ENCODE peak calls at places on chromosomes 13 and 19, in eight cellular contexts. P is GM23338; N is brain microvascular endothelial cell; Z is mesendoderm; W is naive thymus-derived CD4-positive, alpha-beta T cell; B is psoas muscle; F is neuronal stem cell; X is aorta. Q is an unnamed sample.

GRCh38 chr13:90867336-90867683 is 480.2 kb upstream of the MIR17HG start:
- DNase-seq in P (peak; percentile 91), N (peak; percentile 64), Z (peak; percentile 87), W (no peak), B (peak; percentile 46), F (peak; percentile 64), X (peak; percentile 78), Q (peak; percentile 82)

GRCh38 chr19:32870981-32871451 is 1.4 kb upstream of the SLC7A9 start:
- DNase-seq in P (no peak), N (no peak), Z (no peak), W (no peak), B (peak; percentile 36), F (no peak), X (no peak), Q (no peak)

GRCh38 chr19:9306443-9306842 is 3.2 kb downstream of the ZNF699 start:
- DNase-seq in P (no peak), N (peak; percentile 72), Z (no peak), W (no peak), B (no peak), F (no peak), X (no peak), Q (no peak)

GRCh38 chr19:8209965-8210659 is 942 bp downstream of the CERS4 start:
- DNase-seq in P (peak; percentile 38), N (no peak), Z (no peak), W (no peak), B (no peak), F (no peak), X (no peak), Q (no peak)

GRCh38 chr19:46515879-46516350 is 20.2 kb upstream of the PNMA8B start:
- DNase-seq in P (peak; percentile 80), N (peak; percentile 26), Z (peak; percentile 67), W (peak; percentile 47), B (no peak), F (no peak), X (no peak), Q (peak; percentile 50)

GRCh38 chr13:85197431-85197830 is 601.8 kb downstream of the SLITRK6 start:
- DNase-seq in P (no peak), N (no peak), Z (no peak), W (no peak), B (no peak), F (no peak), X (no peak), Q (no peak)

GRCh38 chr19:50005428-50005827 is 19.7 kb downstream of the VRK3 start:
- DNase-seq in P (no peak), N (no peak), Z (no peak), W (no peak), B (no peak), F (no peak), X (no peak), Q (no peak)

GRCh38 chr19:29118384-29118783 is 94.6 kb downstream of the UQCRFS1 start:
- DNase-seq in P (no peak), N (no peak), Z (no peak), W (no peak), B (no peak), F (no peak), X (no peak), Q (no peak)

GRCh38 chr13:100392709-100393630 is 195.6 kb downstream of the GGACT start:
- DNase-seq in P (peak; percentile 67), N (peak; percentile 100), Z (peak; percentile 99), W (no peak), B (peak; percentile 62), F (peak; percentile 14), X (peak; percentile 87), Q (peak; percentile 89)

GRCh38 chr19:19628499-19629134 is 597 bp upstream of the LPAR2 start:
- DNase-seq in P (peak; percentile 96), N (peak; percentile 58), Z (peak; percentile 93), W (no peak), B (no peak), F (peak; percentile 79), X (no peak), Q (peak; percentile 84)

GRCh38 chr13:102945324-102945815 is 99.5 kb downstream of the ERCC5 start:
- DNase-seq in P (no peak), N (no peak), Z (no peak), W (no peak), B (no peak), F (no peak), X (no peak), Q (no peak)

DNA sequence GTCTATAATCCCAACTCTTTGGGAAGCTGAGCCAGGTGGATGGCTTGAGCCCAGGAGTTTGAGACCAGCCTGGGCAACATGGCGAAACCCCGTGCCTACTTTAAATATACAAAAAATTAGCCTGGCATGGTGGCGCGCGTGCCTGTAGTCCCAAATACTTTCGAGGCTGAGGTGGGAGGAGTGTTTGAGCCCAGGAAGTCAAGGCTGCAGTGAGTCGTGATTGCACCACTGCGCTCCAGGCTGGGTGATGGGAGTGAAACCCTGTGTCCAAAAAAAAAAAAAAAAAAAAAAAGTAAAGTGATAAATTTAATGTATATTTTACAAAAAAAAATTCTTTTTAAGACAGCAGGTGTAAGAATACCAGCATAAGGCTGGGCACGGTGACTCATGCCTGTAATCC is 17.6 kb downstream of the TMEM38A start:
- DNase-seq in P (no peak), N (no peak), Z (no peak), W (no peak), B (no peak), F (no peak), X (no peak), Q (no peak)
- H3K27ac ChIP-seq in P (no peak overlapping the region), N (no peak overlapping the region), Z (no peak overlapping the region), W (no peak overlapping the region), B (no peak overlapping the region), F (no peak overlapping the region), X (no peak overlapping the region), Q (no peak overlapping the region)

GRCh38 chr19:16626796-16627193 is 1.2 kb downstream of the MED26 start:
- DNase-seq in P (no peak), N (no peak), Z (no peak), W (no peak), B (peak; percentile 26), F (no peak), X (no peak), Q (peak; percentile 24)

GRCh38 chr19:16627928-16628182 is 149 bp downstream of the MED26 start:
- DNase-seq in P (no peak), N (no peak), Z (no peak), W (no peak), B (no peak), F (no peak), X (no peak), Q (no peak)

GRCh38 chr19:16628984-16629691 is 1.1 kb upstream of the MED26 start:
- DNase-seq in P (peak; percentile 71), N (peak; percentile 12), Z (peak; percentile 26), W (no peak), B (peak; percentile 51), F (no peak), X (no peak), Q (peak; percentile 70)

GRCh38 chr19:16628183-16628983 is at the start of gene MED26:
- DNase-seq in P (peak; percentile 97), N (peak; percentile 83), Z (peak; percentile 94), W (peak; percentile 92), B (peak; percentile 97), F (peak; percentile 95), X (peak; percentile 99), Q (peak; percentile 98)

GRCh38 chr19:16627194-16627927 is 643 bp downstream of the MED26 start:
- DNase-seq in P (no peak), N (no peak), Z (peak; percentile 34), W (peak; percentile 13), B (peak; percentile 64), F (peak; percentile 17), X (peak; percentile 82), Q (peak; percentile 28)
- H3K27ac ChIP-seq in P (no peak overlapping the region), N (peak overlapping the region; percentile 56), Z (no peak overlapping the region), W (peak overlapping the region; percentile 97), B (peak overlapping the region; percentile 98), F (no peak overlapping the region), X (no peak overlapping the region), Q (peak overlapping the region; percentile 84)

GRCh38 chr19:44718441-44719261 is 19.7 kb downstream of the CEACAM16 start:
- DNase-seq in P (peak; percentile 95), N (no peak), Z (peak; percentile 97), W (no peak), B (peak; percentile 71), F (peak; percentile 69), X (peak; percentile 87), Q (peak; percentile 81)

GRCh38 chr19:44719262-44719701 is 20.3 kb downstream of the CEACAM16 start:
- DNase-seq in P (no peak), N (no peak), Z (no peak), W (no peak), B (no peak), F (no peak), X (no peak), Q (no peak)

GRCh38 chr19:44723299-44723951 is 24.5 kb downstream of the CEACAM16 start:
- DNase-seq in P (no peak), N (no peak), Z (no peak), W (no peak), B (no peak), F (no peak), X (no peak), Q (no peak)

GRCh38 chr19:44722131-44723121 is 23.5 kb downstream of the CEACAM16 start:
- DNase-seq in P (no peak), N (no peak), Z (no peak), W (no peak), B (no peak), F (no peak), X (no peak), Q (no peak)

GRCh38 chr19:44720945-44721344 is 22.0 kb downstream of the CEACAM16 start:
- DNase-seq in P (no peak), N (no peak), Z (no peak), W (no peak), B (no peak), F (no peak), X (no peak), Q (no peak)
- H3K27ac ChIP-seq in P (no peak overlapping the region), N (no peak overlapping the region), Z (no peak overlapping the region), W (no peak overlapping the region), B (no peak overlapping the region), F (no peak overlapping the region), X (no peak overlapping the region), Q (no peak overlapping the region)

GRCh38 chr13:23067129-23067528 is 113.7 kb upstream of the SGCG start:
- DNase-seq in P (no peak), N (no peak), Z (no peak), W (no peak), B (no peak), F (no peak), X (no peak), Q (no peak)
- H3K27ac ChIP-seq in P (no peak overlapping the region), N (no peak overlapping the region), Z (no peak overlapping the region), W (no peak overlapping the region), B (no peak overlapping the region), F (no peak overlapping the region), X (no peak overlapping the region), Q (no peak overlapping the region)

GRCh38 chr13:76225815-76226489 is 589.8 kb downstream of the LMO7 start:
- DNase-seq in P (peak; percentile 24), N (peak; percentile 86), Z (no peak), W (no peak), B (peak; percentile 79), F (peak; percentile 6), X (peak; percentile 23), Q (peak; percentile 9)
- H3K27ac ChIP-seq in P (no peak overlapping the region), N (peak overlapping the region; percentile 11), Z (no peak overlapping the region), W (no peak overlapping the region), B (peak overlapping the region; percentile 56), F (no peak overlapping the region), X (no peak overlapping the region), Q (no peak overlapping the region)

GRCh38 chr13:73451120-73452029 is 392.6 kb downstream of the KLF5 start:
- DNase-seq in P (no peak), N (no peak), Z (no peak), W (no peak), B (no peak), F (no peak), X (no peak), Q (peak; percentile 62)
- H3K27ac ChIP-seq in P (no peak overlapping the region), N (no peak overlapping the region), Z (no peak overlapping the region), W (no peak overlapping the region), B (no peak overlapping the region), F (no peak overlapping the region), X (no peak overlapping the region), Q (peak overlapping the region; percentile 72)

Q was measured in hepatocyte.